ENCODE peak calls at places on chromosomes 5 and 9, in six cellular contexts. T is tibial nerve; P is effector memory CD4-positive, alpha-beta T cell; G is HL-60; R is uterus; J is brain microvascular endothelial cell. U is an unnamed sample.

GRCh38 chr5:44891116-44891515 is 82.4 kb downstream of the MRPS30 start:
- DNase-seq in T (no peak), P (no peak), G (no peak), R (no peak), J (no peak), U (no peak)

GRCh38 chr9:15295761-15296405 is 11.1 kb downstream of the TTC39B start:
- DNase-seq in T (no peak), P (no peak), G (no peak), R (no peak), J (peak), U (no peak)

GRCh38 chr9:127293314-127293713 is 28.7 kb downstream of the GARNL3 start:
- DNase-seq in T (no peak), P (no peak), G (no peak), R (no peak), J (no peak), U (no peak)

GRCh38 chr5:39001683-39002082 is 72.5 kb downstream of the RICTOR start:
- DNase-seq in T (no peak), P (no peak), G (no peak), R (no peak), J (no peak), U (no peak)

GRCh38 chr9:88874391-88874790 is 116.9 kb upstream of the S1PR3 start:
- DNase-seq in T (no peak), P (no peak), G (no peak), R (no peak), J (no peak), U (no peak)

GRCh38 chr5:6766558-6767191 is 53.4 kb downstream of the TENT4A start:
- DNase-seq in T (peak), P (peak), G (peak), R (peak), J (peak), U (no peak)

GRCh38 chr5:79806741-79807140 is 117.1 kb downstream of the CMYA5 start:
- DNase-seq in T (no peak), P (no peak), G (no peak), R (no peak), J (no peak), U (no peak)

GRCh38 chr5:139985733-139986132 is 57.4 kb downstream of the NRG2 start:
- DNase-seq in T (no peak), P (no peak), G (no peak), R (no peak), J (peak), U (no peak)

GRCh38 chr5:72221099-72221498 is 98.9 kb downstream of the MRPS27 start:
- DNase-seq in T (no peak), P (no peak), G (no peak), R (no peak), J (no peak), U (no peak)

GRCh38 chr9:113427629-113428028 is 17.1 kb downstream of the C9orf43 start:
- DNase-seq in T (no peak), P (no peak), G (peak), R (no peak), J (no peak), U (no peak)

GRCh38 chr9:120538339-120538738 is 41.6 kb downstream of the CDK5RAP2 start:
- DNase-seq in T (no peak), P (no peak), G (no peak), R (no peak), J (peak), U (no peak)

GRCh38 chr5:156947933-156948332 is 15.1 kb downstream of the TIMD4 start:
- DNase-seq in T (no peak), P (no peak), G (no peak), R (no peak), J (no peak), U (no peak)

GRCh38 chr5:88938488-88938887 is 55.5 kb upstream of the MEF2C start:
- DNase-seq in T (no peak), P (no peak), G (no peak), R (no peak), J (no peak), U (no peak)

GRCh38 chr5:79069488-79070001 is at the start of the genes BHMT2 and DMGDH:
- DNase-seq in T (peak), P (no peak), G (no peak), R (peak), J (peak), U (no peak)

GRCh38 chr5:154202379-154203260 is 12.1 kb downstream of the GALNT10 start:
- DNase-seq in T (no peak), P (no peak), G (no peak), R (no peak), J (no peak), U (peak)

GRCh38 chr5:4553968-4554367 is 586.2 kb upstream of the ADAMTS16 start:
- DNase-seq in T (no peak), P (no peak), G (no peak), R (no peak), J (no peak), U (no peak)

GRCh38 chr5:16178745-16179372 is 732 bp downstream of the MARCHF11 start:
- DNase-seq in T (peak), P (no peak), G (peak), R (peak), J (peak), U (no peak)

GRCh38 chr5:115888027-115888426 is 46.3 kb downstream of the AP3S1 start:
- DNase-seq in T (no peak), P (no peak), G (no peak), R (no peak), J (no peak), U (no peak)

GRCh38 chr5:111749303-111750026 is 7.5 kb downstream of the NREP start:
- DNase-seq in T (no peak), P (no peak), G (no peak), R (no peak), J (no peak), U (no peak)

GRCh38 chr9:37036237-37037136 is 2.4 kb upstream of the PAX5 start:
- DNase-seq in T (no peak), P (no peak), G (peak), R (no peak), J (no peak), U (no peak)

GRCh38 chr9:87436694-87437093 is 61.0 kb upstream of the DAPK1 start:
- DNase-seq in T (no peak), P (no peak), G (no peak), R (no peak), J (no peak), U (no peak)

GRCh38 chr5:22079002-22079401 is 774.1 kb downstream of the CDH12 start:
- DNase-seq in T (no peak), P (no peak), G (no peak), R (no peak), J (no peak), U (no peak)

GRCh38 chr9:98742325-98743280 is 33.9 kb upstream of the GABBR2 start:
- DNase-seq in T (no peak), P (no peak), G (no peak), R (no peak), J (no peak), U (no peak)

GRCh38 chr5:37869221-37869620 is 29.4 kb upstream of the GDNF start:
- DNase-seq in T (no peak), P (no peak), G (no peak), R (no peak), J (no peak), U (no peak)

GRCh38 chr9:101388507-101388993 is 3.7 kb upstream of the BAAT start:
- DNase-seq in T (no peak), P (no peak), G (no peak), R (no peak), J (no peak), U (no peak)

GRCh38 chr5:2895196-2895595 is 143.7 kb upstream of the IRX2 start:
- DNase-seq in T (no peak), P (no peak), G (no peak), R (no peak), J (no peak), U (no peak)

GRCh38 chr5:169609716-169610115 is 26.1 kb downstream of the SPDL1 start:
- DNase-seq in T (no peak), P (no peak), G (no peak), R (no peak), J (no peak), U (no peak)

GRCh38 chr5:12016149-12016740 is 112.0 kb upstream of the CTNND2 start:
- DNase-seq in T (no peak), P (no peak), G (no peak), R (no peak), J (no peak), U (no peak)

GRCh38 chr5:67283988-67284457 is 87.4 kb upstream of the CD180 start:
- DNase-seq in T (no peak), P (no peak), G (no peak), R (no peak), J (no peak), U (no peak)

GRCh38 chr5:4156889-4157288 is 561.3 kb downstream of the IRX1 start:
- DNase-seq in T (no peak), P (no peak), G (no peak), R (no peak), J (no peak), U (no peak)

GRCh38 chr9:4366649-4367330 is 66.9 kb upstream of the GLIS3 start:
- DNase-seq in T (peak), P (no peak), G (peak), R (no peak), J (peak), U (peak)

GRCh38 chr9:136355616-136356557 is 7.7 kb downstream of the DNLZ start:
- DNase-seq in T (no peak), P (no peak), G (no peak), R (no peak), J (no peak), U (no peak)

GRCh38 chr9:136353757-136354488 is 9.6 kb downstream of the DNLZ start:
- DNase-seq in T (no peak), P (no peak), G (no peak), R (peak), J (no peak), U (no peak)

GRCh38 chr9:136353088-136353487 is 10.5 kb downstream of the DNLZ start:
- DNase-seq in T (no peak), P (no peak), G (no peak), R (no peak), J (no peak), U (no peak)

GRCh38 chr9:136352682-136353081 is 10.9 kb downstream of the DNLZ start:
- DNase-seq in T (no peak), P (no peak), G (no peak), R (peak), J (no peak), U (no peak)

GRCh38 chr9:136354592-136355085 is 8.9 kb downstream of the DNLZ start:
- DNase-seq in T (peak), P (no peak), G (no peak), R (peak), J (no peak), U (no peak)
- H3K27ac ChIP-seq in T (peak), P (no peak), G (no peak), R (peak), J (no peak), U (no peak)

DNA sequence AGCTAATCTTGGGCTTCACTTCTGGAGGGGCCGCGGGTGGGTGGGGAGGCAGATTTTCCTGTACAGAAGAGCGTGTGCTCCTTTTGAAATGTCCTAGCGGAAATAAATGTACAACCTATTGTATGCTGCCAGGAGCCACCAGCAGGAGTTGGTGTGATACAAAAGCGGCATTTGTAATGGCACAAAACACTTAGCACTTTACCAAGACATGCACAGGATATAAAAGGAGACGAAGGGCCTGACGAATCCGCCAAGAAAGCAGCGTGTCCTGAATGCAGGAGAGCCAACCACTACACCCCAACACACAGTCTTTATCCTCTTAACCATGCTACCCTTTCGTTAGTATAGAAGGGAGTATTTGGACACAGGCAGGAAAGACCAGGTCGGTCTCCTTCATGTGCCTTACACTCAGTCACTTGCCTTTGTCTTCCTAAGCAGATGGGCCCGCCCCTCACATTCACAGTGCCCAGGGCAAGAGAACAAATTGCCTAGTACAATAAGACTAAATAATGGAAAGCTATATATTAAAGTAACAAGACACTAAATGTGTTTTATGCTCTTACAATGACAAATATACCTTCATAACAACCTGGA is 218.1 kb downstream of the TRIM32 start:
- DNase-seq in T (no peak), P (no peak), G (no peak), R (no peak), J (no peak), U (no peak)
- H3K4me3 ChIP-seq in T (no peak), P (no peak), G (no peak), R (no peak), J (no peak), U (no peak)

DNA sequence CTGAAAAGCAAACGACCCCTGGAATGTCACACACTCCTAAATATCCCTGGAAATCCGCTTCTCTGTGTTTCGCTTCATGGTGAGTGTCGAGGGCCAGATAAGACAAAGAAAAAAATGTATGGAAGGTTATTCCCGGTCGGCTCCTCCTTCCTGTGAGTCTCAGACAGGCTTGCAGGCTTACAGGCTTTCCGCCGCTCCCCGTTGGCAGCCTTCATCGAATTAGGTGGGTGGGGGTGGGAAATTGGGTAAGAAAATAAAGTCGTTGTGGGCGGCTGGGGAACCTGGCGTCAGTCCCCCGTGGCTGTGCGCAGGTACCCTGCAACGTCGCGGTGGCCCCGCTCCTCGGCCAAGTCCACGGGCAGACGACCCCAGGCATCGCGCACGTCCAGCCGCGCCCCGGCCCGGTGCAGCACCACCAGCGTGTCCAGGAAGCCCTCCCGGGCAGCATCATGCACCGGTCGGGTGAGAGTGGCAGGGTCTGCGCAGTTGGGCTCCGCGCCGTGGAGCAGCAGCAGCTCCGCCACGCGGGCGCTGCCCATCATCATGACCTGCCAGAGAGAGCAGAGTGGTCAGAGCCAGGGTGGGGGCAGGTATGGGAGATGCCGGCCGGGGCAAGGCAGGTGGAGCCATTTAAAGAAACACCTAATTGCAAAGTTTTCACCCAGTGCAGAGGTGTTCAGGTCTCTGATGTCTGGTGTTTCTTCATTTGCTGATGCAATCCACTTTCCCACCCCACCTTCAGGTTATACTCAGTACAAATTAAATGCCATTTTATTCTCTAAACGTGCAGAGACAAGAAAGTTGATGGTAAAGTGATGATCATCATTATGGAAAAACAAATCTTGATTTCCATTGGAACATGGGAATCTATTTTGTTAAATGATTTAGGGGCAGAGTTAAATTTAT is 3.2 kb downstream of the CDKN2B start:
- DNase-seq in T (no peak), P (no peak), G (no peak), R (no peak), J (no peak), U (no peak)
- H3K27ac ChIP-seq in T (no peak), P (no peak), G (peak), R (no peak), J (peak), U (no peak)

DNA sequence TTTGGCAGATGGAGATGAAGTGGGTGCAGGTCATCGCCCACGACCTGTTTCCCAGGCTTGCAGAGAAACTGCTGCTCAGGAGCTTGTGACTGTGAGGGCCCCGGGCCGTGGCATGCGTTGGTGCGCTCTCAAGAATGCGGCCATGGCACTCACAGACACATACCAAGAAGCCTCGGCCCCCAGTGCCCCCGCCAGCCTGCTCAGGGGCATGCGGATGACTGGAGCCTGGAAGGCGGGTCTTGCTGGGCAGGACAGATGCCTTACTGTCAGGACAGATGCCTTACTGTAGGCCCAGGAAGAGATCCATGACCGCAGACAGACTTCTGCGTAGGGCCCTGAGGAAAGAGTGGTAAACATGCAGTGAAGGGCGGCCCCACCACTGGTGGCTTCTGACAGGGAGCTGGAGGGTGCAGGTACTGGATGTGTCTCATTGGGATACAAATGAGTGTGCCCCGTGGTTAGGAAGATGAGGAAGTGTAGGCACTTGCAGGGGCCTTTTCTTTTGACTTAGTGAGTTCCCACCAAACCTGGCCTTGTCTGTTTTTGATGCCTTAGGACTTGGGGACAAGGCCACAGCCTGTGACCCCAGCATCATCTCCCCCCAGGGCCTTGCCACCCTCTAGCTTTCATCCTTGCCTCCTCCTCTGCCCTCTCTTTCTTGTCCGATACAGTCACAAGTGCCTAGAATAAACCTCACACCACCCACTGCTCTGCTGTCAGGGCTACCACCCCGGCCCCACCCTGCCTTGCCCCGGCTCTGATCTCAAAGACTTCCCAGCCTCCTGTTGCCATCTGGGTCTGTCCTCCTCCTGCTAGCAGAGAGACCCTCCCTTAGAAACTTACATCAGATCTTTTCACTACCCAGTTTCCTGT is 68.8 kb upstream of the ABL1 start:
- DNase-seq in T (no peak), P (no peak), G (peak), R (no peak), J (no peak), U (no peak)
- H3K4me3 ChIP-seq in T (no peak), P (no peak), G (no peak), R (no peak), J (no peak), U (no peak)

GRCh38 chr9:97696823-97697601 is at the start of gene XPA:
- DNase-seq in T (peak), P (peak), G (peak), R (peak), J (peak), U (peak)

GRCh38 chr9:97695390-97695789 is 1.8 kb downstream of the XPA start:
- DNase-seq in T (no peak), P (no peak), G (no peak), R (no peak), J (no peak), U (no peak)

GRCh38 chr9:97694768-97695167 is 2.4 kb downstream of the XPA start:
- DNase-seq in T (no peak), P (no peak), G (no peak), R (no peak), J (no peak), U (no peak)

GRCh38 chr9:97697837-97698236 is 697 bp upstream of the XPA start:
- DNase-seq in T (no peak), P (no peak), G (no peak), R (no peak), J (no peak), U (no peak)

DNA sequence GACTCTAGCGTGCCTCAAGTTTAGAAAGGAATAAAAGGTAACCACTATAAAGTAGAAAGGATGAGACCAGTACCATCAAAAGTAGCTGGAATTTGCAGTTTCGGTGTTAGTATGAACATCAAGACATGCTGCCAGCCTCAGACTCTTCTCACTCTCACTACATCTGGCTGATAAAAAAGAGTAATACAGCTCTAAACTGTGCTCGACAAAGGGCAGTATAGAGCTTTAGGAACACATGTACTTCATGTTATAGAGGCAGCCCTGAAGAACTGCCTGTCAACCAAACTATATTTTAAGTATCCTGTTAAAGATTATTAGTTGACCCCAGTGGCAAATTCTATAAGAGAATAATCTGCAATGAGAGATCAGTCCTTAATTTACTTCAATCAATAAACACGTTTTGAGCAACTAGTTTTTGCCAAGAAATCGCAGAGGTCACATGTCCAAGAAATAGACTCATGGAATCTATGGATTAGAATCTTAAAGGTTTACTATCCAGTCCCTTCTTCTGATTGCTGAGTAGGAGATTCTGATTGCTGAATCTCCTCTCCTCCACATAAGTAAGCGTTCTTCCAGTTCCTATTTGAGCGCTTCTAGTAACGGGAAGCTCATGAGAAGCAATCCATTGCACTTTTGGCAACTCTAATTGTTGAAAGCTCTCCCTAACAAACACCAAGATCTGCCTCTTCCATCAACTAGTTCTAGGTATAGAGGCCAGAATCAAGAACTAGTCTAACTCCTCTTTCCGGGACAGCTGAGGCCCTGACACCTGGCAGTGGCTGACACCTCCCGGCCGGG is 916 bp downstream of the XPA start:
- DNase-seq in T (no peak), P (no peak), G (no peak), R (no peak), J (no peak), U (no peak)
- H3K27ac ChIP-seq in T (peak), P (peak), G (peak), R (peak), J (peak), U (peak)

U was measured in CD8-positive, alpha-beta memory T cell.